ENCODE peak calls at places on chromosome 5, in five cellular contexts. K is choroid plexus epithelial cell, I is brain microvascular endothelial cell, E is astrocyte of the spinal cord, R is left ventricle myocardium inferior. V is an unnamed sample.

GRCh38 chr5:66864240-66864884 is 268.2 kb downstream of the MAST4 start:
- DNase-seq in K (peak), I (peak), E (peak), R (no peak), V (peak)

GRCh38 chr5:32109236-32109635 is 64.9 kb downstream of the GOLPH3 start:
- DNase-seq in K (no peak), I (peak), E (no peak), R (no peak), V (no peak)

GRCh38 chr5:65163698-65164097 is 318.0 kb downstream of the ADAMTS6 start:
- DNase-seq in K (peak), I (peak), E (peak), R (no peak), V (no peak)

GRCh38 chr5:14142856-14143508 is at the start of gene TRIO:
- DNase-seq in K (peak), I (peak), E (peak), R (peak), V (peak)

GRCh38 chr5:140243855-140244254 is 59.0 kb downstream of the PFDN1 start:
- DNase-seq in K (no peak), I (no peak), E (no peak), R (no peak), V (no peak)

GRCh38 chr5:150178262-150178661 is 11.6 kb upstream of the SLC6A7 start:
- DNase-seq in K (no peak), I (no peak), E (no peak), R (no peak), V (no peak)

GRCh38 chr5:11925701-11926100 is 21.5 kb upstream of the CTNND2 start:
- DNase-seq in K (no peak), I (no peak), E (no peak), R (no peak), V (no peak)

GRCh38 chr5:130337179-130337888 is 433.1 kb downstream of the CHSY3 start:
- DNase-seq in K (peak), I (peak), E (peak), R (no peak), V (no peak)

GRCh38 chr5:64299805-64300204 is 134.2 kb downstream of the RNF180 start:
- DNase-seq in K (no peak), I (peak), E (no peak), R (no peak), V (no peak)

GRCh38 chr5:105898183-105898582 is 1772.6 kb downstream of the EFNA5 start:
- DNase-seq in K (no peak), I (no peak), E (no peak), R (no peak), V (no peak)

GRCh38 chr5:99032234-99033013 is 103.6 kb upstream of the CHD1 start:
- DNase-seq in K (peak), I (peak), E (peak), R (peak), V (peak)

GRCh38 chr5:150766265-150766664 is 7.4 kb upstream of the DCTN4 start:
- DNase-seq in K (no peak), I (no peak), E (no peak), R (no peak), V (no peak)

GRCh38 chr5:142725231-142726187 is 39.6 kb upstream of the FGF1 start:
- DNase-seq in K (peak), I (no peak), E (no peak), R (no peak), V (no peak)

GRCh38 chr5:62649476-62650113 is 71.0 kb downstream of the LRRC70 start:
- DNase-seq in K (no peak), I (no peak), E (no peak), R (no peak), V (no peak)

GRCh38 chr5:135356522-135357318 is 42.3 kb downstream of the MACROH2A1 start:
- DNase-seq in K (peak), I (peak), E (peak), R (peak), V (peak)

GRCh38 chr5:108966910-108967309 is 219.2 kb downstream of the FER start:
- DNase-seq in K (no peak), I (no peak), E (no peak), R (no peak), V (no peak)
- H3K4me3 ChIP-seq in K (no peak), I (no peak), E (no peak), R (no peak), V (no peak)

GRCh38 chr5:3104446-3105047 is 353.1 kb upstream of the IRX2 start:
- DNase-seq in K (no peak), I (no peak), E (no peak), R (no peak), V (no peak)
- H3K4me3 ChIP-seq in K (no peak), I (no peak), E (no peak), R (no peak), V (no peak)

GRCh38 chr5:80215523-80215922 is 40.3 kb downstream of the SERINC5 start:
- DNase-seq in K (no peak), I (no peak), E (no peak), R (no peak), V (no peak)

GRCh38 chr5:80212171-80212667 is 43.6 kb downstream of the SERINC5 start:
- DNase-seq in K (no peak), I (no peak), E (no peak), R (no peak), V (no peak)

GRCh38 chr5:80216096-80216495 is 39.8 kb downstream of the SERINC5 start:
- DNase-seq in K (no peak), I (no peak), E (no peak), R (no peak), V (no peak)

GRCh38 chr5:80211292-80211691 is 44.6 kb downstream of the SERINC5 start:
- DNase-seq in K (no peak), I (no peak), E (no peak), R (no peak), V (no peak)

DNA sequence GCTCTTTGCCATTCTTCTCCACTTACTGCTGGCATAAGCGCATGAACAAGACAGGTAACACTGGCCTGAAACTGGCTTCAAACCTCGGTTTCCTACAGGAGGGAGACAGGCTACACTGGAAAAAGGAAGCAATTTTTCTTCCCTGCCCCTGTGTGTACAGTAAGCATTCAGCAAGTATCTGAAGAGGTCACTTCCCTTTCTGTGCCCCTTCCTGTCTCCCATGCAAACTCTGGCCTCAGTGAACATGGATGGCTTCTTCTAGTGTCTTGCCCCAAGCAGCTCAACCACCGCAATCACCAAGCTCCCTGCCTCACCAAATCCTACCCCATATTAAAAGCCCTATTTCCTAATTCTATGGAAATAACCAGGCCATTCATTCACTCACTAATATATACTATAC is 42.4 kb downstream of the SERINC5 start:
- DNase-seq in K (no peak), I (no peak), E (no peak), R (no peak), V (no peak)
- H3K4me3 ChIP-seq in K (no peak), I (no peak), E (no peak), R (no peak), V (no peak)

GRCh38 chr5:90650767-90651166 is 92.2 kb downstream of the ADGRV1 start:
- DNase-seq in K (no peak), I (no peak), E (no peak), R (no peak), V (no peak)
- H3K4me3 ChIP-seq in K (no peak), I (no peak), E (no peak), R (no peak), V (no peak)

GRCh38 chr5:115526604-115527003 is 18.0 kb downstream of the FEM1C start:
- DNase-seq in K (no peak), I (no peak), E (no peak), R (no peak), V (no peak)

GRCh38 chr5:115532517-115532916 is 12.1 kb downstream of the FEM1C start:
- DNase-seq in K (peak), I (no peak), E (no peak), R (no peak), V (no peak)

GRCh38 chr5:115531787-115532367 is 12.7 kb downstream of the FEM1C start:
- DNase-seq in K (no peak), I (no peak), E (no peak), R (no peak), V (no peak)

GRCh38 chr5:115531380-115531779 is 13.2 kb downstream of the FEM1C start:
- DNase-seq in K (no peak), I (no peak), E (no peak), R (no peak), V (no peak)

DNA sequence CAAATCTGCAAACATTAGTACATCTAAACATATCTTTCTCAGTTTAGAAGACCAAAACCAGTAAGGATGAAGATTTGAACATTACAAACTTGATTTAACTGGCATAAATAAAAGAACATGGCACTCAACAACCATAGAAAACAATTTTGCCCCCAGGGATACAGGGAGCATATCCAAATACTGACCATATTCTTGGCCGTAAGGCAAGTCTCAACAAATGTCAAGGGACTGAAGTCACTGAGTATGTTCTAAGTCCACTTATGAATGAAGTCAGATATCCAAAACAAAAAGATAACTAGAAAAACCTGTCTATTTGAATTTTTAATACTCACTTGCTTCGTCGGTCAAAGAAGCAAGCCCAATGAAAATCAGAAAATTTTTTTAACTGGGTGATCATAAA is 14.1 kb downstream of the FEM1C start:
- DNase-seq in K (no peak), I (no peak), E (no peak), R (no peak), V (no peak)
- H3K4me3 ChIP-seq in K (no peak), I (no peak), E (no peak), R (peak), V (no peak)

GRCh38 chr5:172178301-172179031 is 9.6 kb downstream of the STK10 start:
- DNase-seq in K (no peak), I (no peak), E (no peak), R (no peak), V (no peak)
- H3K4me3 ChIP-seq in K (no peak), I (no peak), E (no peak), R (no peak), V (no peak)

GRCh38 chr5:132747064-132747692 is at the start of gene CCNI2:
- DNase-seq in K (no peak), I (no peak), E (no peak), R (no peak), V (no peak)
- H3K4me3 ChIP-seq in K (peak), I (peak), E (peak), R (peak), V (peak)

V was measured in right cardiac atrium.